ENCODE peak calls at places on chromosomes 3 and 15, in seven cellular contexts. V, F, G, E, D, Z and S are unnamed samples.

GRCh38 chr3:40137586-40138295 is 171.8 kb upstream of the EIF1B start:
- DNase-seq in V (peak), E (no peak), D (no peak), G (no peak), Z (no peak), F (no peak), S (peak)

GRCh38 chr15:83208357-83208661 is 686 bp upstream of the HDGFL3 start:
- DNase-seq in F (no peak), D (no peak), E (no peak), Z (no peak), V (no peak), G (no peak), S (no peak)

GRCh38 chr3:125381743-125382142 is 6.6 kb upstream of the ZNF148 start:
- DNase-seq in D (no peak), Z (no peak), G (no peak), V (no peak), F (peak), E (no peak), S (no peak)

GRCh38 chr3:192830279-192831110 is 87.2 kb downstream of the MB21D2 start:
- DNase-seq in Z (no peak), E (no peak), G (no peak), V (no peak), D (no peak), F (no peak), S (no peak)

GRCh38 chr15:40325700-40326099 is 2.2 kb downstream of the INAFM2 start:
- DNase-seq in F (no peak), G (no peak), V (no peak), Z (no peak), E (no peak), D (no peak), S (no peak)

GRCh38 chr3:149581248-149581647 is 76.6 kb downstream of the WWTR1 start:
- DNase-seq in Z (no peak), D (no peak), F (no peak), G (no peak), E (no peak), V (no peak), S (no peak)

GRCh38 chr3:7333125-7333524 is 472.2 kb downstream of the GRM7 start:
- DNase-seq in F (no peak), V (no peak), D (no peak), G (no peak), E (no peak), Z (no peak), S (no peak)

GRCh38 chr3:80688814-80689213 is 921.0 kb upstream of the ROBO1 start:
- DNase-seq in Z (no peak), G (no peak), E (no peak), V (no peak), F (no peak), D (no peak), S (no peak)

GRCh38 chr3:111336511-111336910 is 205.5 kb upstream of the CD96 start:
- DNase-seq in Z (no peak), E (no peak), D (no peak), G (no peak), F (no peak), V (no peak), S (no peak)

GRCh38 chr15:82810061-82810862 is 834 bp downstream of the WHAMM start:
- DNase-seq in D (peak), V (peak), Z (no peak), F (peak), E (no peak), G (peak), S (no peak)

GRCh38 chr3:76400141-76400540 is 614.8 kb upstream of the ZNF717 start:
- DNase-seq in Z (no peak), G (no peak), D (no peak), E (no peak), V (no peak), F (no peak), S (peak)

GRCh38 chr15:75171408-75171807 is 30.3 kb upstream of the C15orf39 start:
- DNase-seq in V (no peak), F (no peak), D (no peak), G (no peak), Z (no peak), E (no peak), S (no peak)

GRCh38 chr3:127938800-127939199 is 23.8 kb downstream of the KBTBD12 start:
- DNase-seq in F (no peak), D (no peak), G (no peak), E (no peak), Z (no peak), V (no peak), S (no peak)

GRCh38 chr3:113051827-113052226 is 61.0 kb downstream of the GTPBP8 start:
- DNase-seq in V (no peak), D (no peak), E (no peak), Z (no peak), G (no peak), F (no peak), S (no peak)

GRCh38 chr3:138862531-138862923 is 27.8 kb upstream of the PIK3CB start:
- DNase-seq in D (no peak), G (peak), F (no peak), V (no peak), Z (no peak), E (no peak), S (no peak)

GRCh38 chr3:20648294-20648693 is 462.3 kb upstream of the SGO1 start:
- DNase-seq in E (no peak), F (no peak), V (peak), D (no peak), G (no peak), Z (no peak), S (peak)

GRCh38 chr3:181402347-181402746 is 309.4 kb upstream of the SOX2 start:
- DNase-seq in F (no peak), D (no peak), G (no peak), E (no peak), Z (no peak), V (no peak), S (no peak)

GRCh38 chr3:27593173-27593572 is 109.0 kb upstream of the SLC4A7 start:
- DNase-seq in D (no peak), G (no peak), F (no peak), E (no peak), V (no peak), Z (no peak), S (no peak)

GRCh38 chr3:194003128-194004057 is 132.6 kb upstream of the HES1 start:
- DNase-seq in V (peak), G (peak), F (no peak), E (peak), D (peak), Z (peak), S (peak)